ENCODE peak calls at places on chromosomes 5 and 9, in eight cellular contexts. R is EL; O is posterior cingulate gyrus; X is activated T-cell treated with anti-CD3 and anti-CD28 coated beads for 1 hour; Q is colonic mucosa; P is HCT116; N is GM10248; A is stimulated activated CD8-positive, alpha-beta memory T cell treated with anti-CD3 and anti-CD28 coated beads, Interleukin-15, amount 100 ng/mL, for 48 hours. Z is an unnamed sample.

GRCh38 chr5:120096413-120096812 is 367.7 kb upstream of the PRR16 start:
- DNase-seq in A (no peak), P (no peak), Q (no peak), N (no peak), R (peak), O (no peak), X (no peak), Z (no peak)

GRCh38 chr5:76838481-76839261 is 11.1 kb upstream of the S100Z start:
- DNase-seq in O (no peak), Q (peak), N (no peak), A (no peak), R (peak), X (no peak), P (peak), Z (no peak)

GRCh38 chr5:154198611-154199230 is 8.2 kb downstream of the GALNT10 start:
- DNase-seq in O (no peak), P (no peak), A (no peak), X (no peak), Q (no peak), N (no peak), R (peak), Z (no peak)

GRCh38 chr9:76512826-76513225 is 53.8 kb downstream of the GCNT1 start:
- DNase-seq in R (peak), A (no peak), O (no peak), N (no peak), Q (no peak), X (no peak), P (no peak), Z (no peak)

GRCh38 chr5:171419663-171420428 is 399 bp downstream of the FGF18 start:
- DNase-seq in R (peak), P (no peak), X (no peak), Q (peak), N (peak), A (peak), O (peak), Z (peak)

GRCh38 chr9:83986223-83986622 is 5.6 kb downstream of the RMI1 start:
- DNase-seq in O (no peak), N (no peak), Q (no peak), X (no peak), P (no peak), R (no peak), A (no peak), Z (no peak)

GRCh38 chr5:1311443-1312055 is 16.7 kb upstream of the TERT start:
- DNase-seq in Q (no peak), R (no peak), A (no peak), P (no peak), X (no peak), N (no peak), O (peak), Z (no peak)

GRCh38 chr5:136048966-136049365 is 20.2 kb downstream of the TGFBI start:
- DNase-seq in X (no peak), R (no peak), Q (no peak), P (no peak), A (no peak), O (no peak), N (no peak), Z (no peak)

GRCh38 chr5:64384761-64385160 is 121.1 kb upstream of the RGS7BP start:
- DNase-seq in X (no peak), A (no peak), P (peak), Q (no peak), N (peak), R (peak), O (no peak), Z (no peak)

GRCh38 chr5:81020478-81021167 is 60.5 kb downstream of the RASGRF2 start:
- DNase-seq in A (no peak), O (no peak), R (peak), X (no peak), N (no peak), Q (no peak), P (no peak), Z (no peak)

GRCh38 chr9:128505414-128505765 is 871 bp downstream of the GLE1 start:
- DNase-seq in O (no peak), X (no peak), A (no peak), Q (no peak), P (no peak), R (peak), N (no peak), Z (no peak)

GRCh38 chr5:45101146-45101545 is 292.4 kb downstream of the MRPS30 start:
- DNase-seq in P (no peak), N (no peak), Q (no peak), X (no peak), O (no peak), A (no peak), R (no peak), Z (no peak)

GRCh38 chr9:4289411-4290380 is 10.2 kb downstream of the GLIS3 start:
- DNase-seq in Q (no peak), R (no peak), A (no peak), X (no peak), N (no peak), P (no peak), O (no peak), Z (no peak)

GRCh38 chr5:168612996-168613395 is 33.8 kb upstream of the PANK3 start:
- DNase-seq in X (no peak), O (no peak), A (no peak), R (no peak), Q (peak), P (no peak), N (no peak), Z (no peak)

GRCh38 chr9:124771021-124771866 is at the start of gene NR6A1:
- DNase-seq in O (peak), N (peak), X (peak), P (peak), A (peak), R (peak), Q (peak), Z (peak)

GRCh38 chr9:27572918-27573698 is at the start of gene C9orf72:
- DNase-seq in Q (peak), N (peak), X (peak), R (peak), P (no peak), O (peak), A (peak), Z (peak)

GRCh38 chr5:124061663-124062062 is 549.7 kb downstream of the CSNK1G3 start:
- DNase-seq in R (peak), P (no peak), Q (peak), N (no peak), A (no peak), X (no peak), O (no peak), Z (no peak)

GRCh38 chr5:168165221-168165965 is 126.1 kb upstream of the WWC1 start:
- DNase-seq in A (no peak), R (no peak), X (no peak), P (no peak), N (no peak), Q (peak), O (no peak), Z (no peak)

GRCh38 chr9:3498691-3499090 is 27.1 kb downstream of the RFX3 start:
- DNase-seq in X (no peak), A (no peak), P (no peak), R (no peak), O (no peak), N (no peak), Q (no peak), Z (no peak)

GRCh38 chr9:128371622-128372117 is 496 bp downstream of the URM1 start:
- DNase-seq in P (no peak), Q (no peak), N (no peak), O (no peak), R (no peak), A (no peak), X (no peak), Z (no peak)

GRCh38 chr9:6779417-6780241 is 21.9 kb downstream of the KDM4C start:
- DNase-seq in X (no peak), A (no peak), Q (no peak), O (no peak), N (no peak), P (no peak), R (peak), Z (no peak)

GRCh38 chr5:67809589-67809988 is 406.0 kb upstream of the PIK3R1 start:
- DNase-seq in A (no peak), N (peak), Q (no peak), R (no peak), X (no peak), O (no peak), P (no peak), Z (no peak)

GRCh38 chr9:133485531-133486260 is 6.8 kb upstream of the SLC2A6 start:
- DNase-seq in R (no peak), P (no peak), X (no peak), N (peak), A (no peak), O (peak), Q (no peak), Z (no peak)

GRCh38 chr5:174082286-174082685 is 36.8 kb downstream of the NSG2 start:
- DNase-seq in O (no peak), N (no peak), X (no peak), A (no peak), Q (no peak), P (no peak), R (peak), Z (no peak)

GRCh38 chr9:121748727-121749546 is 97.5 kb downstream of the DAB2IP start:
- DNase-seq in X (no peak), P (no peak), N (no peak), O (no peak), R (peak), Q (no peak), A (no peak), Z (no peak)

GRCh38 chr5:162139190-162139589 is 71.6 kb downstream of the GABRG2 start:
- DNase-seq in O (no peak), R (no peak), P (no peak), Q (no peak), A (no peak), X (no peak), N (no peak), Z (no peak)

GRCh38 chr9:89619019-89619418 is 14.2 kb downstream of the GADD45G start:
- DNase-seq in N (no peak), X (no peak), R (no peak), O (peak), P (no peak), Q (no peak), A (no peak), Z (no peak)

GRCh38 chr5:96881511-96882115 is 5.3 kb downstream of the ERAP2 start:
- DNase-seq in Q (no peak), N (no peak), R (peak), O (no peak), A (no peak), P (no peak), X (no peak), Z (no peak)

GRCh38 chr5:27810458-27810857 is 772.1 kb upstream of the CDH9 start:
- DNase-seq in N (no peak), X (no peak), R (no peak), P (no peak), Q (no peak), A (no peak), O (no peak), Z (no peak)

GRCh38 chr5:26578002-26578401 is 460.4 kb downstream of the CDH9 start:
- DNase-seq in N (no peak), A (no peak), P (no peak), Q (no peak), R (no peak), X (no peak), O (no peak), Z (no peak)

GRCh38 chr9:123063172-123063508 is 29.7 kb downstream of the GPR21 start:
- DNase-seq in N (no peak), P (no peak), X (no peak), R (peak), Q (no peak), A (no peak), O (no peak), Z (no peak)

GRCh38 chr5:160231789-160232342 is 2.6 kb downstream of the FABP6 start:
- DNase-seq in A (no peak), N (no peak), R (no peak), P (no peak), Q (no peak), X (no peak), O (no peak), Z (no peak)